ENCODE peak calls at places on chromosome 17, in four cellular contexts. O is fibroblast of the aortic adventitia, J is cardiac fibroblast, X is tibial nerve. Z is an unnamed sample.

GRCh38 chr17:40415390-40415789 is 2.3 kb downstream of the TOP2A start:
- DNase-seq in O (peak; percentile 76), J (peak; percentile 73), X (no peak), Z (peak; percentile 70)

GRCh38 chr17:40663252-40663651 is 1.7 kb downstream of the KRT222 start:
- DNase-seq in O (no peak), J (no peak), X (no peak), Z (no peak)

GRCh38 chr17:19876524-19877161 is 8.9 kb upstream of the ULK2 start:
- DNase-seq in O (no peak), J (no peak), X (peak; percentile 37), Z (no peak)

GRCh38 chr17:72466199-72466598 is 345.4 kb downstream of the SOX9 start:
- DNase-seq in O (peak; percentile 47), J (peak; percentile 73), X (no peak), Z (peak; percentile 51)

GRCh38 chr17:17356149-17356930 is 53.2 kb downstream of the NT5M start:
- DNase-seq in O (peak; percentile 89), J (peak; percentile 93), X (peak; percentile 84), Z (peak; percentile 91)

GRCh38 chr17:67718325-67718941 is 697 bp downstream of the NOL11 start:
- DNase-seq in O (peak; percentile 18), J (peak; percentile 28), X (peak; percentile 5), Z (peak; percentile 21)

GRCh38 chr17:39281806-39282205 is 56.1 kb upstream of the STAC2 start:
- DNase-seq in O (peak; percentile 67), J (peak; percentile 35), X (no peak), Z (peak; percentile 50)

GRCh38 chr17:34203018-34203646 is 52.0 kb upstream of the CCL2 start:
- DNase-seq in O (no peak), J (peak; percentile 23), X (no peak), Z (no peak)

GRCh38 chr17:70074236-70074830 is 692 bp upstream of the KCNJ16 start:
- DNase-seq in O (no peak), J (no peak), X (no peak), Z (no peak)

GRCh38 chr17:50653738-50654137 is 19.1 kb downstream of the ABCC3 start:
- DNase-seq in O (no peak), J (no peak), X (no peak), Z (no peak)

GRCh38 chr17:15289285-15290185 is 24.4 kb upstream of the PMP22 start:
- DNase-seq in O (peak; percentile 39), J (peak; percentile 74), X (no peak), Z (peak; percentile 57)

GRCh38 chr17:40909351-40909750 is 24.3 kb upstream of the KRT20 start:
- DNase-seq in O (peak; percentile 98), J (peak; percentile 98), X (peak; percentile 75), Z (peak; percentile 97)

GRCh38 chr17:28746611-28747045 is 2.8 kb downstream of the TRAF4 start:
- DNase-seq in O (no peak), J (no peak), X (no peak), Z (no peak)
- H3K4me3 ChIP-seq in O (peak overlapping the region; percentile 92), J (no peak overlapping the region), X (no peak overlapping the region), Z (peak overlapping the region; percentile 94)

GRCh38 chr17:82082456-82082855 is 15.6 kb downstream of the FASN start:
- DNase-seq in O (no peak), J (no peak), X (no peak), Z (no peak)

GRCh38 chr17:82081546-82081945 is 15.9 kb upstream of the DUS1L start:
- DNase-seq in O (no peak), J (no peak), X (no peak), Z (no peak)

GRCh38 chr17:82081966-82082365 is 16.1 kb downstream of the FASN start:
- DNase-seq in O (no peak), J (no peak), X (no peak), Z (no peak)

GRCh38 chr17:82083533-82084359 is 14.3 kb downstream of the FASN start:
- DNase-seq in O (no peak), J (no peak), X (no peak), Z (no peak)

DNA sequence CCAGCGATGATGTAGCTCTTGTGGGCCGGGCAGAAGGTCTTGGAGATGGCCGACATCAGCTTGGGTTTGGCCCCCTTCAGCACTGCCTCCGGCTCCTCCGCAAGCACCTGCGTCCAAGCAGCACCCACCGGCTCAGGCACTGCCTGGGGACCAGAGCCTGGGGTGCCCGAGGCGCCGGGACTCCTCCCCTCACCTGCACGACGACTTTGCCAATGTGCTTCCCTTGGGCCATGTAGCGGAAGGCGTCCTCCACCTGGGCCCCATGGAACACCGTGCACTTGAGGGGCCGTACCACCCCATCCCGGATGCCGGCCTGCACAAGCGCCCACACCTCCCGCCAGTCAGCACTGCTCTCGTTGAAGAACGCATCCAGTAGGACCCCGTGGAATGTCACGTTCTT is 15.0 kb downstream of the FASN start:
- DNase-seq in O (no peak), J (no peak), X (no peak), Z (no peak)
- H3K4me3 ChIP-seq in O (no peak overlapping the region), J (no peak overlapping the region), X (no peak overlapping the region), Z (no peak overlapping the region)

GRCh38 chr17:58319181-58320162 is 9.1 kb downstream of the TSPOAP1 start:
- DNase-seq in O (no peak), J (no peak), X (no peak), Z (no peak)

GRCh38 chr17:58320570-58321323 is 7.8 kb downstream of the TSPOAP1 start:
- DNase-seq in O (no peak), J (no peak), X (no peak), Z (no peak)

GRCh38 chr17:58321571-58322525 is 6.7 kb downstream of the TSPOAP1 start:
- DNase-seq in O (no peak), J (no peak), X (no peak), Z (no peak)

GRCh38 chr17:58318627-58319180 is 9.9 kb downstream of the TSPOAP1 start:
- DNase-seq in O (no peak), J (no peak), X (no peak), Z (no peak)

DNA sequence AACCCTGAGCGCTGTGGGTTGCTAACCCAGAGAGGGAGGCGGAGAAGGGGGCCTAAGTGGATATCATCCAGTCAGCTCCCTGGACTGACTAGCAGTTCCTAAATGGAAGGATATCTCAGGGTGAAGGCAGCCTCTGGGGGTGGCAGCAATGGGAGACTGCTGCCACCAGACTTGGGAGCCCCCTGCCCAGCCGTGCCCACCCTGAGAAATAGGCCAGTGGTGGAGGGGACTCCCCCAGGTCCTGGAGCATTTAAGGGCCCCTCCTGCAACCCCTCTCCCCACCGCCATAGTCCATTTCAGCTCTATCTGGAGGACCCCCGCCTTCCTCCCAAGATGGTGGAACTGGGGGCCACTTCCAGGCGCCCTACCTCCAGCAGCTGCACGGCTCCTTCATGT is 8.4 kb downstream of the TSPOAP1 start:
- DNase-seq in O (no peak), J (no peak), X (no peak), Z (no peak)
- H3K4me3 ChIP-seq in O (no peak overlapping the region), J (no peak overlapping the region), X (no peak overlapping the region), Z (no peak overlapping the region)

GRCh38 chr17:78327880-78328279 is 32.0 kb downstream of the SOCS3 start:
- DNase-seq in O (no peak), J (no peak), X (no peak), Z (no peak)

GRCh38 chr17:78322858-78323455 is 36.9 kb downstream of the SOCS3 start:
- DNase-seq in O (no peak), J (peak; percentile 78), X (peak; percentile 60), Z (peak; percentile 66)

GRCh38 chr17:78323821-78324390 is 36.0 kb downstream of the SOCS3 start:
- DNase-seq in O (no peak), J (no peak), X (no peak), Z (no peak)

GRCh38 chr17:78324391-78325075 is 35.3 kb downstream of the SOCS3 start:
- DNase-seq in O (peak; percentile 85), J (peak; percentile 92), X (peak; percentile 77), Z (peak; percentile 95)

DNA sequence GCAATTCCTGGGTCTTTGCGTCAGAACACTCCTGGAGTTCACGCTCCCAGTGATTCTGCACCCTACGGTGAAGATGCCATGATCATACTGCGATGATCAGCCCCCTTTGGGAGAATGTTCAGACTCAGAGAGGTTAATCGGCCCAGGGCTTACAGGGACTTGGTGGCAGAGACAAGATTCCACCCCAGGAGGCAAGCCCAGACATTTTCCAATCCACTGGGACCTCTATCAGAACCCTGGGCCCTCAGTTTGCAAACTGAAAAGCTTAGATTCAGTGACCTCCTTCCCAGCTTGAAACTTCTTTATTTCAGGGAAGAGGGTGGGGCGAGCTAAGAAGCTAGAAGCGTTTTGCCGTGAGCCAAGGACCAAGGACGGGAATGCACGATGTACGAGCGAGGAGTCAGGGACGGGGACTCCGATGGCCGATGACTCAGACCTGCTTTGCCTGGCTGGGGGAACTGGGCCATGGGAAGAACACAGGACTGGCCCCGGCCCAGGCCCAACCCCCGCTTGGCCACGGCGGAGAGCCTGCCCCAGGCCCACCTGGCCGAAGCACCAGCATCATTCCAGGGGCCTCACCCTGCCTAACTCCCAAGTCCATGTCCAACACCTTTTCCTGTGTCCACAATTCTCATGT is 34.7 kb downstream of the SOCS3 start:
- DNase-seq in O (peak; percentile 46), J (peak; percentile 86), X (no peak), Z (peak; percentile 62)
- H3K4me3 ChIP-seq in O (no peak overlapping the region), J (no peak overlapping the region), X (no peak overlapping the region), Z (no peak overlapping the region)

DNA sequence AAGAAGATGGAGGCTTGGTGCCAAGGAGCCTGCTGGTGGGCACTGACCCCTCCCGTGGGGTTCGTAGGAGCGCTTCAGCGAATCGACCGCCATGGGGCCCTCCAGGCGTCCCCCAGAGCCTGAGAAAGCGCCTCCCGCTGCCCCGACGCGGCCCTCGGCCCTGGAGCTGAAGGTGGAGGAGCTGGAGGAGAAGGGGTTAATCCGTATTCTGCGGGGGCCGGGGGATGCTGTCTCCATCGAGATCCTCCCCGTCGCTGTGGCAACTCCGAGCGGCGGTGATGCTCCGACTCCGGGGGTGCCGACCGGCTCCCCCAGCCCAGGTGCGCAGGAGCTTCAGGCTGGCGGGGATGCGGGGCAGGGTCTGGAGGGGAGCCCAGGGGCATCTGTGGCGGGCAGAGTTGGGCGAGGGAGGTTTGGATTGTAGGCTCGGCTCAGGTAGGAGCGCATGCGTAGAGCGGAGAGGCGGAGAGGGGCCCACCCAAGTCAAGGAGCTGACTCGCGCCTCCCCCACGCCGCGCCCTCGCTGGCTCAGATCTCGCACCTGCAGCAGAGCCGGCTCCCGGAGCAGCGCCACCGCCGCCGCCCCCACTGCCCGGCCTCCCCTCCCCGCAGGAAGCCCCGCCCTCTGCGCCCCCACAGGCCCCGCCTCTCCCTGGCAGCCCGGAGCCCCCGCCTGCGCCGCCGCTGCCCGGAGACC is 19.8 kb downstream of the FMNL1 start:
- DNase-seq in O (no peak), J (no peak), X (no peak), Z (no peak)
- H3K4me3 ChIP-seq in O (no peak overlapping the region), J (peak overlapping the region; percentile 22), X (no peak overlapping the region), Z (no peak overlapping the region)

Z was measured in fibroblast of pulmonary artery.